ENCODE peak calls at places on chromosomes 5 and 9, in five cellular contexts. U is brain microvascular endothelial cell; F is activated CD4-positive, alpha-beta T cell treated with anti-CD3 and anti-CD28 coated beads, Interleukin-2, amount 10 ng/mL, durations not matched to agents 24 days and 14 days; B is H7; P is body of pancreas. L is an unnamed sample.

GRCh38 chr9:70382709-70383605 is 31.5 kb downstream of the KLF9 start:
- DNase-seq in U (no peak), F (no peak), P (no peak), B (no peak), L (no peak)

GRCh38 chr9:127057970-127058644 is 64.3 kb downstream of the ANGPTL2 start:
- DNase-seq in B (no peak), P (no peak), F (no peak), U (no peak), L (no peak)

GRCh38 chr5:72179816-72180440 is 72.7 kb downstream of the MAP1B start:
- DNase-seq in F (no peak), U (no peak), B (no peak), P (no peak), L (no peak)

GRCh38 chr5:104265531-104266130 is 703.0 kb upstream of the NUDT12 start:
- DNase-seq in F (no peak), P (no peak), B (peak; percentile 7), U (no peak), L (no peak)

GRCh38 chr9:70449461-70449860 is 35.0 kb upstream of the KLF9 start:
- DNase-seq in U (no peak), B (no peak), F (no peak), P (no peak), L (no peak)

GRCh38 chr5:13976867-13977479 is 32.5 kb upstream of the DNAH5 start:
- DNase-seq in P (no peak), F (no peak), U (peak; percentile 27), B (peak; percentile 32), L (no peak)

GRCh38 chr5:73693573-73694061 is 67.6 kb downstream of the ARHGEF28 start:
- DNase-seq in B (peak; percentile 25), U (peak; percentile 53), P (peak; percentile 48), F (no peak), L (no peak)

GRCh38 chr5:24208540-24209141 is 436.1 kb downstream of the CDH10 start:
- DNase-seq in U (no peak), B (peak; percentile 4), P (no peak), F (no peak), L (no peak)

GRCh38 chr9:127862075-127863011 is 7.9 kb upstream of the ENG start:
- DNase-seq in P (peak; percentile 34), B (no peak), F (peak; percentile 82), U (no peak), L (peak; percentile 49)

GRCh38 chr9:8856686-8857329 is 1057.2 kb upstream of the DMAC1 start:
- DNase-seq in B (peak; percentile 49), F (no peak), U (no peak), P (no peak), L (no peak)

GRCh38 chr5:90161399-90161798 is 248.2 kb downstream of the CETN3 start:
- DNase-seq in B (peak; percentile 39), P (peak; percentile 50), F (no peak), U (peak; percentile 81), L (no peak)

GRCh38 chr9:128081052-128081451 is 13.0 kb downstream of the SLC25A25 start:
- DNase-seq in U (peak; percentile 91), F (no peak), P (no peak), B (peak; percentile 53), L (no peak)

GRCh38 chr9:37444890-37445289 is 20.4 kb downstream of the ZBTB5 start:
- DNase-seq in B (no peak), F (no peak), P (no peak), U (no peak), L (no peak)

GRCh38 chr5:132099073-132099748 is 25.6 kb downstream of the CSF2 start:
- DNase-seq in U (no peak), B (no peak), P (no peak), F (peak; percentile 84), L (no peak)

GRCh38 chr5:171258737-171259405 is 50.2 kb upstream of the TLX3 start:
- DNase-seq in U (no peak), B (no peak), F (no peak), P (no peak), L (no peak)

L was measured in T-cell.